ENCODE peak calls at places on chromosomes 12 and 14, in six cellular contexts. X is ELR, O is epithelial cell of esophagus, W is RCC 7860, Y is amniotic stem cell, M is hippocampal formation. I is an unnamed sample.

GRCh38 chr12:31118831-31119530 is 45.3 kb downstream of the DDX11 start:
- DNase-seq in M (no peak), W (no peak), Y (no peak), X (peak; percentile 40), O (peak; percentile 8), I (no peak)

GRCh38 chr14:102819176-102819628 is 42.0 kb downstream of the TRAF3 start:
- DNase-seq in O (peak; percentile 71), W (no peak), M (no peak), Y (no peak), X (no peak), I (peak; percentile 28)

GRCh38 chr12:93790472-93791152 is 113.4 kb downstream of the CRADD start:
- DNase-seq in O (peak; percentile 87), W (peak; percentile 63), X (peak; percentile 95), M (no peak), Y (peak; percentile 74), I (no peak)

GRCh38 chr12:126354633-126355032 is 1289.4 kb downstream of the AACS start:
- DNase-seq in O (no peak), X (no peak), M (no peak), W (no peak), Y (no peak), I (no peak)

GRCh38 chr12:75945581-75945980 is 86.0 kb downstream of the PHLDA1 start:
- DNase-seq in O (no peak), M (no peak), W (no peak), Y (no peak), X (no peak), I (no peak)

GRCh38 chr14:22865424-22866215 is 5.9 kb upstream of the LRP10 start:
- DNase-seq in M (no peak), O (no peak), W (no peak), Y (no peak), X (no peak), I (no peak)

GRCh38 chr12:89693639-89694202 is 14.9 kb downstream of the ATP2B1 start:
- DNase-seq in W (no peak), O (no peak), M (no peak), X (no peak), Y (no peak), I (no peak)

GRCh38 chr12:42482086-42482819 is 107.3 kb downstream of the PRICKLE1 start:
- DNase-seq in W (no peak), X (no peak), M (no peak), Y (no peak), O (peak; percentile 49), I (peak; percentile 77)

GRCh38 chr12:9039397-9039977 is 50.1 kb downstream of the KLRG1 start:
- DNase-seq in M (no peak), W (peak; percentile 33), Y (no peak), X (peak; percentile 64), O (peak; percentile 55), I (peak; percentile 33)

GRCh38 chr14:101965796-101966718 is 1.7 kb downstream of the DYNC1H1 start:
- DNase-seq in W (no peak), O (no peak), X (peak; percentile 59), Y (no peak), M (no peak), I (no peak)

GRCh38 chr12:122062832-122063690 is 15.5 kb upstream of the MLXIP start:
- DNase-seq in X (peak; percentile 91), M (peak; percentile 17), W (peak; percentile 87), O (peak; percentile 92), Y (peak; percentile 37), I (peak; percentile 82)

GRCh38 chr14:91367173-91368171 is 50.1 kb downstream of the CCDC88C start:
- DNase-seq in Y (no peak), M (no peak), O (peak; percentile 85), W (peak; percentile 68), X (peak; percentile 49), I (peak; percentile 46)

GRCh38 chr12:49188205-49188915 is 520 bp downstream of the TUBA1A start:
- DNase-seq in O (peak; percentile 74), X (peak; percentile 81), W (no peak), Y (no peak), M (peak; percentile 61), I (peak; percentile 69)

GRCh38 chr14:101889898-101890297 is 74.5 kb upstream of the DYNC1H1 start:
- DNase-seq in O (no peak), Y (no peak), M (no peak), W (no peak), X (peak; percentile 35), I (no peak)

GRCh38 chr12:56518570-56518969 is 3.0 kb upstream of the RBMS2 start:
- DNase-seq in X (peak; percentile 78), M (no peak), Y (no peak), W (peak; percentile 55), O (peak; percentile 76), I (no peak)

GRCh38 chr12:116384629-116385485 is 107.4 kb upstream of the MED13L start:
- DNase-seq in X (peak; percentile 64), W (peak; percentile 20), O (peak; percentile 53), Y (no peak), M (no peak), I (no peak)

GRCh38 chr12:112979281-112979680 is 962 bp downstream of the OAS2 start:
- DNase-seq in W (no peak), Y (no peak), O (peak; percentile 55), X (peak; percentile 19), M (no peak), I (peak; percentile 29)

GRCh38 chr12:92977326-92977725 is 48.2 kb upstream of the EEA1 start:
- DNase-seq in O (no peak), X (no peak), W (no peak), M (no peak), Y (no peak), I (no peak)

GRCh38 chr12:111439657-111440151 is 34.0 kb downstream of the SH2B3 start:
- DNase-seq in M (no peak), O (no peak), Y (no peak), X (no peak), W (no peak), I (no peak)

GRCh38 chr12:25852792-25853191 is 105.7 kb upstream of the RASSF8 start:
- DNase-seq in X (peak; percentile 10), O (peak; percentile 13), M (no peak), Y (no peak), W (no peak), I (no peak)

GRCh38 chr12:64034901-64035576 is 187.1 kb downstream of the KICS2 start:
- DNase-seq in W (no peak), X (no peak), Y (no peak), M (no peak), O (no peak), I (no peak)

GRCh38 chr12:65567820-65568219 is 256.5 kb upstream of the HMGA2 start:
- DNase-seq in X (no peak), O (no peak), W (no peak), M (no peak), Y (no peak), I (peak; percentile 82)

GRCh38 chr12:75550906-75551305 is 39.5 kb upstream of the KRR1 start:
- DNase-seq in Y (no peak), X (no peak), M (no peak), O (no peak), W (no peak), I (no peak)

GRCh38 chr14:37140176-37140575 is 32.2 kb downstream of the SLC25A21 start:
- DNase-seq in O (no peak), Y (no peak), X (no peak), W (peak; percentile 39), M (no peak), I (no peak)

GRCh38 chr14:57136669-57137068 is 132.0 kb downstream of the EXOC5 start:
- DNase-seq in M (peak; percentile 7), O (no peak), W (no peak), X (no peak), Y (no peak), I (peak; percentile 5)

GRCh38 chr12:19757317-19757877 is 318.1 kb downstream of the AEBP2 start:
- DNase-seq in O (peak; percentile 38), X (peak; percentile 52), Y (no peak), M (no peak), W (peak; percentile 24), I (no peak)

GRCh38 chr14:67636361-67636919 is 16.7 kb downstream of the ARG2 start:
- DNase-seq in X (no peak), M (no peak), W (peak; percentile 34), Y (no peak), O (peak; percentile 58), I (no peak)

GRCh38 chr14:104356738-104357688 is 218.6 kb downstream of the KIF26A start:
- DNase-seq in X (no peak), M (no peak), W (no peak), Y (no peak), O (no peak), I (no peak)

GRCh38 chr14:71720978-71721624 is 211.1 kb upstream of the RGS6 start:
- DNase-seq in O (peak; percentile 97), M (peak; percentile 33), W (peak; percentile 15), Y (peak; percentile 50), X (peak; percentile 80), I (no peak)

GRCh38 chr14:93132472-93133065 is 16.8 kb upstream of the ITPK1 start:
- DNase-seq in X (peak; percentile 58), W (no peak), Y (no peak), O (peak; percentile 50), M (peak; percentile 14), I (no peak)

GRCh38 chr14:84976805-84977204 is 553.1 kb upstream of the FLRT2 start:
- DNase-seq in X (no peak), Y (no peak), M (no peak), O (no peak), W (no peak), I (no peak)

GRCh38 chr12:111245701-111246476 is 123.0 kb downstream of the PHETA1 start:
- DNase-seq in Y (no peak), X (no peak), O (no peak), M (no peak), W (no peak), I (no peak)

GRCh38 chr14:41201721-41202120 is 405.0 kb upstream of the LRFN5 start:
- DNase-seq in W (no peak), Y (no peak), X (no peak), M (no peak), O (no peak), I (no peak)

GRCh38 chr12:105352940-105353635 is 22.6 kb downstream of the C12orf75 start:
- DNase-seq in W (no peak), X (no peak), M (no peak), Y (no peak), O (no peak), I (peak; percentile 66)

GRCh38 chr12:116241157-116241772 is 36.2 kb downstream of the MED13L start:
- DNase-seq in X (peak; percentile 33), O (peak; percentile 78), M (no peak), Y (no peak), W (no peak), I (no peak)

I was measured in prostate gland.